ENCODE peak calls at places on chromosomes 6 and 20, in five cellular contexts. D is pancreas, H is hypothalamus, T is epithelial cell of prostate, W is tibial nerve. A is an unnamed sample.
A peak's percentile ranks its signal among the peaks of the same experiment; 100 is the strongest.

GRCh38 chr6:111534366-111534765 is 51.3 kb upstream of the REV3L start:
- DNase-seq in H (no peak), T (no peak), W (peak; percentile 51), D (peak; percentile 91), A (no peak)

GRCh38 chr6:135325624-135326424 is 144.7 kb downstream of the MYB start:
- DNase-seq in T (no peak), W (no peak), H (no peak), D (no peak), A (no peak)

GRCh38 chr6:6723316-6723715 is 134.8 kb downstream of the LY86 start:
- DNase-seq in T (no peak), H (no peak), D (no peak), W (no peak), A (no peak)

GRCh38 chr6:31582230-31582601 is at the start of gene LTB:
- DNase-seq in D (no peak), T (no peak), H (no peak), W (no peak), A (no peak)

GRCh38 chr6:14596410-14596809 is 478.8 kb downstream of the CD83 start:
- DNase-seq in H (no peak), T (peak; percentile 27), W (no peak), D (no peak), A (no peak)

GRCh38 chr20:50762435-50763201 is 31.2 kb downstream of the PARD6B start:
- DNase-seq in T (peak; percentile 56), D (peak; percentile 81), W (no peak), H (peak; percentile 9), A (no peak)

GRCh38 chr6:50889492-50889891 is 70.8 kb downstream of the TFAP2B start:
- DNase-seq in H (no peak), W (no peak), D (no peak), T (no peak), A (no peak)

GRCh38 chr20:44598413-44599290 is 16.3 kb downstream of the PKIG start:
- DNase-seq in T (no peak), W (no peak), D (no peak), H (no peak), A (no peak)

GRCh38 chr6:24583463-24584389 is 62.3 kb downstream of the KIAA0319 start:
- DNase-seq in H (peak; percentile 38), T (no peak), D (peak; percentile 65), W (peak; percentile 65), A (peak; percentile 7)

GRCh38 chr6:116385462-116385807 is 14.7 kb downstream of the DSE start:
- DNase-seq in T (peak; percentile 58), W (no peak), H (no peak), D (no peak), A (no peak)

GRCh38 chr6:53768636-53769035 is 26.2 kb upstream of the LRRC1 start:
- DNase-seq in H (no peak), W (no peak), T (no peak), D (no peak), A (no peak)

GRCh38 chr6:47655719-47656595 is 42.4 kb upstream of the ADGRF4 start:
- DNase-seq in W (no peak), T (peak; percentile 83), D (no peak), H (no peak), A (peak; percentile 75)

A was measured in keratinocyte.